ENCODE peak calls at places on chromosomes 16 and 17, in six cellular contexts. T is psoas muscle, Z is HFFc6, W is mucosa of descending colon, U is T-helper 1 cell, R is cardiac muscle cell. M is an unnamed sample.

GRCh38 chr17:31008374-31009035 is 37.7 kb downstream of the RNF135 start:
- DNase-seq in T (peak), Z (peak), W (peak), U (peak), R (peak), M (peak)

GRCh38 chr16:87706278-87707000 is 59.3 kb downstream of the KLHDC4 start:
- DNase-seq in T (no peak), Z (no peak), W (no peak), U (no peak), R (no peak), M (no peak)

GRCh38 chr17:29778936-29779811 is 150.9 kb downstream of the SSH2 start:
- DNase-seq in T (peak), Z (peak), W (no peak), U (peak), R (peak), M (peak)

GRCh38 chr17:72997559-72997958 is 94.9 kb downstream of the SLC39A11 start:
- DNase-seq in T (no peak), Z (peak), W (no peak), U (no peak), R (peak), M (no peak)

GRCh38 chr17:35242805-35243458 is at the start of gene SLFN5:
- DNase-seq in T (peak), Z (peak), W (peak), U (peak), R (peak), M (peak)

GRCh38 chr17:48554412-48555090 is 9.6 kb upstream of the HOXB2 start:
- DNase-seq in T (no peak), Z (no peak), W (no peak), U (no peak), R (no peak), M (no peak)

GRCh38 chr17:39739020-39739884 is 1.5 kb downstream of the GRB7 start:
- DNase-seq in T (no peak), Z (peak), W (peak), U (no peak), R (no peak), M (no peak)

GRCh38 chr17:4938670-4939553 is 934 bp downstream of the SLC25A11 start:
- DNase-seq in T (no peak), Z (no peak), W (peak), U (no peak), R (no peak), M (no peak)

GRCh38 chr17:35448214-35448898 is at the start of gene SLFN13:
- DNase-seq in T (peak), Z (peak), W (peak), U (peak), R (peak), M (peak)

GRCh38 chr17:4483012-4483840 is 15.5 kb upstream of the SPNS2 start:
- DNase-seq in T (no peak), Z (no peak), W (peak), U (no peak), R (no peak), M (no peak)

GRCh38 chr17:50264263-50265113 is 9.8 kb upstream of the TMEM92 start:
- DNase-seq in T (no peak), Z (peak), W (no peak), U (no peak), R (no peak), M (no peak)

GRCh38 chr17:5127910-5128309 is 12.1 kb downstream of the USP6 start:
- DNase-seq in T (no peak), Z (no peak), W (no peak), U (no peak), R (no peak), M (no peak)

GRCh38 chr16:56849690-56850680 is 15.0 kb upstream of the SLC12A3 start:
- DNase-seq in T (no peak), Z (no peak), W (no peak), U (no peak), R (peak), M (no peak)

GRCh38 chr17:27607692-27608091 is 23.3 kb upstream of the LGALS9 start:
- DNase-seq in T (no peak), Z (no peak), W (peak), U (no peak), R (no peak), M (no peak)

GRCh38 chr17:74433421-74434121 is 1.7 kb downstream of the GPRC5C start:
- DNase-seq in T (no peak), Z (no peak), W (no peak), U (no peak), R (peak), M (no peak)

GRCh38 chr17:27783440-27783839 is 16.9 kb downstream of the NOS2 start:
- DNase-seq in T (no peak), Z (no peak), W (peak), U (no peak), R (no peak), M (no peak)

GRCh38 chr17:40598021-40598927 is 33.0 kb upstream of the CCR7 start:
- DNase-seq in T (no peak), Z (no peak), W (no peak), U (no peak), R (no peak), M (peak)

GRCh38 chr17:30905742-30906100 is 317 bp downstream of the TEFM start:
- DNase-seq in T (no peak), Z (no peak), W (no peak), U (no peak), R (peak), M (no peak)

GRCh38 chr16:84593825-84594724 is 23.8 kb downstream of the COTL1 start:
- DNase-seq in T (no peak), Z (no peak), W (peak), U (peak), R (peak), M (peak)

GRCh38 chr16:30760577-30761426 is 1.1 kb downstream of the CFAP119 start:
- DNase-seq in T (no peak), Z (no peak), W (peak), U (no peak), R (no peak), M (no peak)

GRCh38 chr17:80316927-80317705 is 56.5 kb downstream of the RNF213 start:
- DNase-seq in T (no peak), Z (no peak), W (no peak), U (no peak), R (no peak), M (no peak)

GRCh38 chr17:4340914-4341615 is 25.4 kb downstream of the UBE2G1 start:
- DNase-seq in T (no peak), Z (peak), W (no peak), U (no peak), R (no peak), M (no peak)

GRCh38 chr17:43673516-43674323 is 12.0 kb upstream of the MEOX1 start:
- DNase-seq in T (peak), Z (peak), W (no peak), U (peak), R (peak), M (peak)

GRCh38 chr17:8552582-8553320 is 77.8 kb downstream of the MYH10 start:
- DNase-seq in T (no peak), Z (peak), W (no peak), U (no peak), R (no peak), M (no peak)

GRCh38 chr16:50696575-50697420 is 3.4 kb downstream of the NOD2 start:
- DNase-seq in T (peak), Z (peak), W (peak), U (peak), R (peak), M (peak)

GRCh38 chr16:6735631-6736030 is 597.0 kb upstream of the RBFOX1 start:
- DNase-seq in T (no peak), Z (no peak), W (no peak), U (no peak), R (no peak), M (no peak)

GRCh38 chr16:17638134-17638533 is 167.4 kb upstream of the XYLT1 start:
- DNase-seq in T (no peak), Z (no peak), W (no peak), U (no peak), R (no peak), M (no peak)